ENCODE peak calls at places on chromosomes 16 and 17, in four cellular contexts. E is uterus, R is HepG2, P is upper lobe of left lung. I is an unnamed sample. For H3K4me1, the result is how much of the 10 kb centered on the place peaks cover.

GRCh38 chr17:41848788-41849187 is 11.2 kb downstream of the KLHL10 start:
- DNase-seq in P (no peak), R (no peak), E (no peak), I (no peak)

GRCh38 chr16:68287276-68288251 is 23.2 kb downstream of the SLC7A6OS start:
- DNase-seq in R (no peak), P (no peak), E (peak), I (peak)

GRCh38 chr17:35460354-35460851 is 11.8 kb upstream of the SLFN13 start:
- DNase-seq in R (no peak), E (peak), P (peak), I (no peak)

GRCh38 chr16:84136331-84137125 is 8.4 kb downstream of the HSDL1 start:
- DNase-seq in P (no peak), E (no peak), R (no peak), I (no peak)

GRCh38 chr17:50364715-50365114 is 8.3 kb downstream of the MRPL27 start:
- DNase-seq in E (no peak), R (no peak), P (peak), I (no peak)

GRCh38 chr17:12229315-12229714 is 208.6 kb downstream of the MAP2K4 start:
- DNase-seq in P (no peak), E (no peak), R (no peak), I (no peak)

GRCh38 chr17:64130559-64131001 is 636 bp upstream of the ERN1 start:
- DNase-seq in P (no peak), E (peak), R (no peak), I (no peak)

GRCh38 chr16:25481636-25482035 is 210.1 kb upstream of the HS3ST4 start:
- DNase-seq in P (no peak), R (peak), E (no peak), I (no peak)

GRCh38 chr17:27473748-27474609 is 17.7 kb downstream of the KSR1 start:
- DNase-seq in E (peak), P (no peak), R (no peak), I (no peak)

GRCh38 chr16:67939507-67940435 is 3.1 kb upstream of the PSMB10 start:
- DNase-seq in R (no peak), P (no peak), E (no peak), I (no peak)

GRCh38 chr17:1154704-1155103 is 25.1 kb downstream of the ABR start:
- DNase-seq in R (no peak), E (no peak), P (no peak), I (no peak)

GRCh38 chr17:1916963-1917715 is 87.3 kb downstream of the RPA1 start:
- DNase-seq in R (peak), E (no peak), P (peak), I (no peak)

GRCh38 chr17:6510321-6511023 is 45.9 kb downstream of the PITPNM3 start:
- DNase-seq in E (no peak), R (no peak), P (no peak), I (no peak)

GRCh38 chr17:13405807-13406206 is 195.9 kb downstream of the HS3ST3A1 start:
- DNase-seq in E (no peak), R (peak), P (no peak), I (no peak)

GRCh38 chr17:16381496-16381820 is 567 bp downstream of the UBB start:
- DNase-seq in P (no peak), E (no peak), R (no peak), I (no peak)

GRCh38 chr16:14307623-14308356 is 236.7 kb downstream of the MRTFB start:
- DNase-seq in P (no peak), E (no peak), R (no peak), I (peak)

GRCh38 chr16:47817048-47817447 is 338.7 kb downstream of the ABCC12 start:
- DNase-seq in P (no peak), R (no peak), E (no peak), I (no peak)

GRCh38 chr17:9057310-9057709 is 36.0 kb downstream of the NTN1 start:
- DNase-seq in R (peak), P (no peak), E (no peak), I (no peak)

GRCh38 chr16:26963109-26963508 is 103.6 kb upstream of the C16orf82 start:
- DNase-seq in E (no peak), R (peak), P (no peak), I (no peak)

GRCh38 chr16:15843635-15844279 is 13.1 kb downstream of the MYH11 start:
- DNase-seq in E (no peak), P (no peak), R (no peak), I (no peak)

GRCh38 chr17:57806083-57806830 is 43.6 kb downstream of the MRPS23 start:
- DNase-seq in P (no peak), R (no peak), E (no peak), I (no peak)

GRCh38 chr16:30482366-30482765 is 9.8 kb downstream of the ITGAL start:
- DNase-seq in E (no peak), R (no peak), P (no peak), I (no peak)

GRCh38 chr17:75301502-75302206 is 12.4 kb upstream of the SLC25A19 start:
- DNase-seq in P (no peak), R (no peak), E (no peak), I (no peak)

GRCh38 chr17:16241906-16242399 is 24.9 kb downstream of the PIGL start:
- DNase-seq in R (no peak), E (no peak), P (no peak), I (no peak)

GRCh38 chr17:55402374-55402773 is 19.3 kb downstream of the MMD start:
- DNase-seq in P (no peak), R (no peak), E (no peak), I (no peak)

GRCh38 chr17:45680360-45680759 is 103.8 kb upstream of the CRHR1 start:
- DNase-seq in P (no peak), E (no peak), R (no peak), I (no peak)

DNA sequence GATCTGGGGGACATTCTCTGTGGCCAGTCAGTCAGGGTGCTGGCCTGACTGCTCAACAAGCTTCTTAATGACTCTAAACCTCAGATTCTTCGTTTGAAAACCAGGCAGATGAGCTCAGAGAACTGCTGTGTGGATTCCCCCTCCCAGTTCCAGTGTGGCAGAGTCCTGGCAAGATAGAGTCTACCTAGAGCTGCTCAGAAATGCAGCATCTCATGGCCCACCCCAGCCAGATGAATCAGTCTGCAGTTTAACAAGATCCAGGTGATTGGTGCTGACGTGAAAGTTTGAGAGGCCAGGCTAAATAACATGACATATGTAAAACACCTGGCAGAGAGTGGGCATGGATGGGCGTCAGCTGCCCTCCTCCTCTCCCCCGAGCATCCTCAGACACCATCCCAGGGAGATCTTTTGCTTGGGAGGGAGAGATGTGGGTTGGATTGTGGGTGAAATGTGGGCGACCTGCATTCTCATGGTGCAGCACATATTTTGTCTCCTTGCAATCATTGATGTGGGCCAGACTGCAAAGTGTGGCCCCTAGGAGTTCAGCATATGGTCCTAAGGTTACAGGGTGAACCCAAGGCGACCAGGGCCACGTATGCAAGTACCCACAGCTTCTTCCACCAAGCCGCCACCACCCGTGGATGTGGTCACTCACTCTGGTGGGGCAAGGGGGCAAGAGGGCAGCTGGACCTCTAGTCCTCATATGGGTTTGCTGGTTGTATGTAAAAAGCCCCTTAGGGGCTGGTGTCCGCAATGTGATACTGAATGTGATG is 19.5 kb downstream of the SOCS3 start:
- DNase-seq in E (no peak), P (no peak), R (no peak), I (no peak)
- H3K4me1 ChIP-seq in E (under half), P (under half), R (under half), I (under half)

DNA sequence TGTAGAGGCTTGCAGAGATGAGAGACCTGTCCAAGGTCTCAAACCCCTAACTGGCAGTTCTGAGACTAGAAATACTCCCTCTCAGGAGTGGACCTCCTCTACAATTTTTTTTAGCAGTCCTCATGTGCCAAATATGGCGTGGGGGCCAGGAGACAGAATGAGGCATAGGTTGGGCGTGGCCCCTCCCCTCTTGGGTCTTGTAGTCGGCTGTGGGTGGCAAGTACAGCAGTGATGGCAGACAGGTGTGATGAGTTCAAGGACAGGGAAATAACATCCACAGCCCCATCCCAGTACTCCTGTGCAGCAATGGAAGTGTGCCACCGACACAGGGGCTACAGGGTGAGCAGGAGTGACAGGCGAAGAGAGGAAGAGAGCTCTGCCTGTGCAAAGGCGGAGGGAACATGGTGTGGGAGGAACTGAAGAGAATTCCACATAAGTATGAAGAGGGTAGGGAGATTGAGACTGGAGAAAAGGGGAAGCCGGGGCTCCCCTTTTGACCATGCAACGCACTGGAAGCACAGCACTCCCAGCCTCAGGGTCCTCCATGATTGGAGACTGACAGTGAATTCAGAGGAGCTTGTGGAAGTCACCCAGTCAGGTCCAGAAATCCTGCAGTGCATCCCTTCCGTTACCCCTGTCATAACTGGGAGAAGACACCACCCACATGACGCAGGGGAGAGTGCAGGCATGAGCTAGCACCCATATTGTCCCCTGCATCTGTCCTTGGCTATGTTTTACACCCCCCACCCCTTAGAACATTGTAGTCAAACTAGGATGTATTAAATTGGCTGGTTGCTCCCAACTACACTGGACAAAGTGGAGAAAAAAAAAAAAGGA is 14.8 kb upstream of the CETP start:
- DNase-seq in P (no peak), E (no peak), R (no peak), I (no peak)
- TF ChIP-seq POLR2A in P (no peak), E (no peak), R (peak), I (no peak)

GRCh38 chr16:28823291-28823718 is 506 bp downstream of the ATXN2L start:
- DNase-seq in R (no peak), P (no peak), E (no peak), I (no peak)
- H3K27ac ChIP-seq in R (peak), P (peak), E (peak), I (peak)

GRCh38 chr16:71442041-71442440 is at the start of gene TLE7:
- DNase-seq in E (no peak), R (no peak), P (no peak), I (no peak)

GRCh38 chr16:71439531-71439930 is 2.3 kb downstream of the TLE7 start:
- DNase-seq in P (no peak), E (no peak), R (no peak), I (no peak)

GRCh38 chr16:71441348-71441781 is 489 bp downstream of the TLE7 start:
- DNase-seq in R (no peak), P (peak), E (no peak), I (no peak)

GRCh38 chr16:71443714-71444113 is 1.9 kb upstream of the TLE7 start:
- DNase-seq in R (no peak), E (no peak), P (no peak), I (no peak)

GRCh38 chr16:71440669-71441347 is 1.0 kb downstream of the TLE7 start:
- DNase-seq in R (peak), P (no peak), E (no peak), I (no peak)
- H3K4me1 ChIP-seq in R (under half), P (under half), E (under half), I (under half)

DNA sequence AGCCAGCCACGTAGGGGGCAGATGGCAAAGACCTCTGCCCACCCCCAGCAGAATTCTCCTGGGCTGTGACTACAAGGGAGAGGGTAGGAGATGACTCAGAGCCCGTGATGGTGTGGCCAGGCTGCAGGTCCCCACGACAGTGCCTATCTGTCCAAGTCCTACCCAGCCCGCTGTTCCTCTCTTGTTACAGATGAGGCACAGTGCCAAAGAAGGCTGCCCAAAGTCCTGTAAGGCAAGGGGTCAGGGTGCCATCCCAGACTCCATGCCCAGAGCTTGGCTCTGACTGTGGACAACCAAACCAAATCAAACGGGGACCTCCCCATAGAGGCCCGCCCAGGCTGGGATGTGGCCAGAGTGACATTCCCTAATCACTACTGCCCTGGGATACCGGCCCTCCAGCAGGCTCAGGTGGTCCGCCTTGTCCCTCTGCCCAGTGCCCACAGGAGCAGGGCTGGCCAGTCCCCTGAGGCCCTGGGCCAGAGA is 12.6 kb upstream of the BCAR1 start:
- DNase-seq in R (no peak), E (peak), P (no peak), I (peak)
- TF ChIP-seq POLR2A in R (no peak), E (no peak), P (no peak), I (peak)

I was measured in gastrocnemius medialis.